ENCODE peak calls at places on chromosomes 4 and X, in five cellular contexts. G is prostate gland; J is tibial artery; Z is suprapubic skin; M is CD8-positive, alpha-beta T cell. L is an unnamed sample.

GRCh38 chrX:14607446-14607845 is 78.1 kb downstream of the GLRA2 start:
- DNase-seq in G (no peak), J (no peak), Z (no peak), M (no peak), L (no peak)

GRCh38 chr4:15378055-15378454 is 49.8 kb upstream of the C1QTNF7 start:
- DNase-seq in G (no peak), J (no peak), Z (no peak), M (no peak), L (no peak)

GRCh38 chr4:172786039-172786792 is 382.4 kb upstream of the GALNT7 start:
- DNase-seq in G (no peak), J (no peak), Z (no peak), M (no peak), L (peak; percentile 76)

GRCh38 chr4:157075811-157076577 is at the start of gene GLRB:
- DNase-seq in G (no peak), J (peak; percentile 19), Z (no peak), M (no peak), L (peak; percentile 50)

GRCh38 chr4:119834901-119835300 is 206.3 kb upstream of the PDE5A start:
- DNase-seq in G (no peak), J (no peak), Z (no peak), M (no peak), L (no peak)

GRCh38 chrX:10296581-10296980 is 139.8 kb downstream of the CLCN4 start:
- DNase-seq in G (no peak), J (no peak), Z (no peak), M (no peak), L (no peak)

GRCh38 chr4:120977435-120977997 is 55.0 kb upstream of the PRDM5 start:
- DNase-seq in G (no peak), J (no peak), Z (no peak), M (no peak), L (no peak)

GRCh38 chrX:48071064-48071985 is at the start of gene ZNF630:
- DNase-seq in G (peak; percentile 83), J (peak; percentile 66), Z (peak; percentile 80), M (peak; percentile 21), L (peak; percentile 84)

GRCh38 chr4:72312032-72312650 is 256.9 kb downstream of the ADAMTS3 start:
- DNase-seq in G (peak; percentile 51), J (peak; percentile 85), Z (peak; percentile 78), M (no peak), L (peak; percentile 44)
- H3K4me3 ChIP-seq in G (no peak overlapping the region), J (no peak overlapping the region), Z (no peak overlapping the region), M (no peak overlapping the region), L (no peak overlapping the region)

DNA sequence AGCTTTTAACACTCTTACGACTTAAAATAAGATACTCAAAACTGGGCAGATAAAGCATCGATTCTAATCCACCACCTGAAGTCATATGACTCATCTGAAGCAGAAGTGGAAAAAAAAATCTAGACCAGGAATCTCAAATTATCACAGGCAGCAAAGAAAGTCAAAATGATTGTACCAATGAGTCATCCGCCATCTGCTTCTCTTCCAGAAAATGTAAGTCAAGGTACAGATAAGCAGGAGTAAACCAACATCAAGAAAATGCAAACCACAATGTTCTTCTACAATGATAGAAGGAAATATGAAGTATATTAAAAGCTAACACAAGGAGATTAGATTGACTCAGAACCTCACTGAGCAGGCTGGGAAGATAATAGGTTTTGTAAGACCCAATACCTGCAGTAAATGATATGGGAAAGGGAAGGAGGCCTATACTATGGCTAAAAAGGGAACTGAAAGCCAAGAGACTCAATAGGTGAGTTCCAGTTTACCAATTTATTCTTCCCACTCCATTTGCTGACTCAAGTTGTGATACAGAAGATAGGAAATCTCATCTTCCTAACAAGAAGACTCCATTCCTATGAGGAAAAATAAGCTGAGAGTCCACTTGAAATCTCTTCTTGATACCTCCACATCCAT is 88.4 kb upstream of the TET2 start:
- DNase-seq in G (no peak), J (no peak), Z (no peak), M (no peak), L (no peak)
- H3K27ac ChIP-seq in G (no peak overlapping the region), J (no peak overlapping the region), Z (peak overlapping the region; percentile 45), M (no peak overlapping the region), L (no peak overlapping the region)

GRCh38 chrX:11756354-11757318 is 1.4 kb upstream of the MSL3 start:
- DNase-seq in G (no peak), J (no peak), Z (no peak), M (no peak), L (no peak)
- H3K4me3 ChIP-seq in G (no peak overlapping the region), J (peak overlapping the region; percentile 65), Z (peak overlapping the region; percentile 70), M (no peak overlapping the region), L (peak overlapping the region; percentile 74)

GRCh38 chr4:185797596-185797995 is 14.4 kb downstream of the SORBS2 start:
- DNase-seq in G (no peak), J (no peak), Z (no peak), M (no peak), L (no peak)
- H3K27ac ChIP-seq in G (no peak overlapping the region), J (no peak overlapping the region), Z (no peak overlapping the region), M (no peak overlapping the region), L (no peak overlapping the region)